ENCODE peak calls at places on chromosomes 6 and 20, in five cellular contexts. D is NCI-H1105 treated with DMSO at 0.1 percent for 48 hours, M is A673, B is adipocyte, E is A172. V is an unnamed sample.

GRCh38 chr20:2224246-2224645 is 71.6 kb upstream of the TGM3 start:
- DNase-seq in D (no peak), M (no peak), B (peak; percentile 40), E (no peak), V (no peak)

GRCh38 chr6:116127771-116128493 is 2.0 kb upstream of the COL10A1 start:
- DNase-seq in D (no peak), M (no peak), B (peak; percentile 49), E (no peak), V (no peak)

GRCh38 chr20:4795394-4795793 is 73.7 kb downstream of the PRND start:
- DNase-seq in D (no peak), M (peak; percentile 52), B (peak; percentile 70), E (peak; percentile 79), V (no peak)

GRCh38 chr20:25408890-25409289 is 1.4 kb downstream of the GINS1 start:
- DNase-seq in D (no peak), M (no peak), B (no peak), E (no peak), V (no peak)

GRCh38 chr6:108168501-108168979 is 2.7 kb downstream of the NR2E1 start:
- DNase-seq in D (no peak), M (no peak), B (peak; percentile 33), E (no peak), V (peak; percentile 54)

GRCh38 chr20:44475372-44475693 is 341 bp upstream of the TTPAL start:
- DNase-seq in D (no peak), M (peak; percentile 13), B (no peak), E (no peak), V (no peak)

GRCh38 chr6:35096129-35096852 is 44.8 kb downstream of the TCP11 start:
- DNase-seq in D (peak; percentile 90), M (peak; percentile 39), B (peak; percentile 66), E (peak; percentile 59), V (peak; percentile 96)

GRCh38 chr6:150395388-150396009 is 26.7 kb downstream of the IYD start:
- DNase-seq in D (peak; percentile 87), M (peak; percentile 82), B (peak; percentile 86), E (peak; percentile 60), V (peak; percentile 74)

GRCh38 chr6:135633573-135633972 is 136.0 kb upstream of the AHI1 start:
- DNase-seq in D (no peak), M (no peak), B (no peak), E (no peak), V (no peak)

GRCh38 chr6:143939364-143939763 is 68.7 kb downstream of the PLAGL1 start:
- DNase-seq in D (no peak), M (no peak), B (no peak), E (no peak), V (peak; percentile 39)

GRCh38 chr6:67009818-67010217 is 1302.8 kb upstream of the EYS start:
- DNase-seq in D (no peak), M (peak; percentile 5), B (no peak), E (no peak), V (peak; percentile 60)

GRCh38 chr6:169495601-169496000 is 206.2 kb downstream of the WDR27 start:
- DNase-seq in D (no peak), M (no peak), B (peak; percentile 40), E (peak; percentile 1), V (no peak)

V was measured in NCI-H82.